ENCODE peak calls at places on chromosomes 7 and 10, in six cellular contexts. U is naive thymus-derived CD4-positive, alpha-beta T cell; X is endothelial cell; P is chondrocyte; K is fibroblast of mammary gland; D is hippocampal formation. T is an unnamed sample.

GRCh38 chr7:50293509-50294179 is 10.9 kb upstream of the IKZF1 start:
- DNase-seq in X (no peak), P (no peak), K (no peak), D (no peak), U (no peak), T (no peak)

GRCh38 chr7:32506266-32507054 is 11.2 kb downstream of the AVL9 start:
- DNase-seq in U (no peak), X (no peak), D (no peak), P (no peak), K (peak), T (peak)

GRCh38 chr10:126022841-126023240 is 126.5 kb downstream of the FANK1 start:
- DNase-seq in D (no peak), X (no peak), K (no peak), U (no peak), P (no peak), T (no peak)

GRCh38 chr10:102358717-102359382 is 36.7 kb upstream of the NFKB2 start:
- DNase-seq in K (peak), U (no peak), X (no peak), D (no peak), P (no peak), T (no peak)

GRCh38 chr7:152145853-152146466 is 120.5 kb downstream of the GALNT11 start:
- DNase-seq in P (no peak), D (no peak), U (peak), X (peak), K (peak), T (peak)

GRCh38 chr10:404341-404740 is 269.1 kb downstream of the ZMYND11 start:
- DNase-seq in K (peak), P (no peak), D (no peak), U (no peak), X (no peak), T (peak)

GRCh38 chr10:28382520-28383269 is 79.8 kb upstream of the MPP7 start:
- DNase-seq in K (peak), D (no peak), X (no peak), P (no peak), U (no peak), T (no peak)

GRCh38 chr7:28725045-28725630 is 233.0 kb downstream of the TRIL start:
- DNase-seq in K (no peak), P (no peak), U (no peak), X (no peak), D (no peak), T (no peak)

GRCh38 chr7:106608664-106609063 is 52.3 kb downstream of the CCDC71L start:
- DNase-seq in D (no peak), P (no peak), X (no peak), U (no peak), K (no peak), T (no peak)

T was measured in fibroblast of pulmonary artery.